ENCODE peak calls at places on chromosomes 2 and 18, in five cellular contexts. N is neuronal stem cell, L is brain microvascular endothelial cell, E is thoracic aorta, J is fibroblast of lung. P is an unnamed sample.
A peak's percentile ranks its signal among the peaks of the same experiment; 100 is the strongest.

GRCh38 chr2:32627441-32627900 is 379 bp upstream of the TTC27 start:
- DNase-seq in N (peak; percentile 29), L (peak; percentile 59), E (no peak), J (peak; percentile 67), P (peak; percentile 65)

GRCh38 chr2:174781996-174782395 is 17.7 kb upstream of the CHRNA1 start:
- DNase-seq in N (no peak), L (no peak), E (no peak), J (no peak), P (no peak)

GRCh38 chr2:10390369-10390801 is 57.7 kb downstream of the ODC1 start:
- DNase-seq in N (no peak), L (no peak), E (no peak), J (no peak), P (no peak)

GRCh38 chr18:50662775-50663383 is 103.0 kb downstream of the MAPK4 start:
- DNase-seq in N (peak; percentile 40), L (no peak), E (no peak), J (no peak), P (peak; percentile 41)

GRCh38 chr2:137829251-137829650 is 135.0 kb upstream of the HNMT start:
- DNase-seq in N (no peak), L (no peak), E (no peak), J (no peak), P (no peak)

GRCh38 chr2:174681983-174682577 is 82.2 kb downstream of the CHRNA1 start:
- DNase-seq in N (peak; percentile 21), L (peak; percentile 26), E (no peak), J (peak; percentile 41), P (peak; percentile 86)

GRCh38 chr18:22557160-22557941 is 139.6 kb upstream of the CTAGE1 start:
- DNase-seq in N (no peak), L (no peak), E (no peak), J (peak; percentile 74), P (no peak)

GRCh38 chr2:42764096-42764495 is at the start of gene OXER1:
- DNase-seq in N (no peak), L (no peak), E (no peak), J (no peak), P (peak; percentile 68)

GRCh38 chr2:232672581-232672980 is 24.6 kb upstream of the GIGYF2 start:
- DNase-seq in N (no peak), L (no peak), E (no peak), J (no peak), P (no peak)

GRCh38 chr18:4252840-4253239 is 202.3 kb downstream of the DLGAP1 start:
- DNase-seq in N (no peak), L (no peak), E (no peak), J (no peak), P (no peak)

GRCh38 chr2:176118606-176119370 is 2.2 kb downstream of the HOXD10 start:
- DNase-seq in N (no peak), L (no peak), E (no peak), J (no peak), P (peak; percentile 87)

GRCh38 chr2:127081826-127082633 is 24.9 kb downstream of the BIN1 start:
- DNase-seq in N (no peak), L (no peak), E (no peak), J (no peak), P (peak; percentile 83)

GRCh38 chr2:31828891-31829290 is 181.9 kb downstream of the MEMO1 start:
- DNase-seq in N (no peak), L (peak; percentile 7), E (no peak), J (peak; percentile 14), P (no peak)

GRCh38 chr2:50401772-50402653 is 629.9 kb downstream of the NRXN1 start:
- DNase-seq in N (peak; percentile 75), L (peak; percentile 68), E (no peak), J (peak; percentile 50), P (peak; percentile 37)

GRCh38 chr2:25677877-25678276 is 4.5 kb upstream of the DTNB start:
- DNase-seq in N (no peak), L (no peak), E (no peak), J (peak; percentile 0), P (no peak)

GRCh38 chr2:240928476-240929363 is 22.6 kb downstream of the CROCC2 start:
- DNase-seq in N (no peak), L (no peak), E (no peak), J (no peak), P (peak; percentile 25)

GRCh38 chr2:129764376-129765325 is 214.8 kb upstream of the RAB6C start:
- DNase-seq in N (no peak), L (no peak), E (no peak), J (no peak), P (peak; percentile 54)

GRCh38 chr2:197152451-197153228 is 157.9 kb downstream of the ANKRD44 start:
- DNase-seq in N (no peak), L (peak; percentile 75), E (no peak), J (peak; percentile 67), P (no peak)

GRCh38 chr18:70431203-70431624 is 142.4 kb downstream of the SOCS6 start:
- DNase-seq in N (no peak), L (no peak), E (no peak), J (peak; percentile 71), P (peak; percentile 22)

GRCh38 chr2:44291281-44292248 is 16.3 kb downstream of the SLC3A1 start:
- DNase-seq in N (no peak), L (peak; percentile 72), E (no peak), J (peak; percentile 95), P (peak; percentile 19)

GRCh38 chr18:77866309-77866708 is 616.7 kb downstream of the GALR1 start:
- DNase-seq in N (no peak), L (no peak), E (no peak), J (no peak), P (peak; percentile 63)

GRCh38 chr18:48750485-48751175 is 200.1 kb downstream of the SMAD7 start:
- DNase-seq in N (no peak), L (no peak), E (no peak), J (peak; percentile 76), P (no peak)

GRCh38 chr2:160269803-160270570 is 69.9 kb upstream of the ITGB6 start:
- DNase-seq in N (peak; percentile 87), L (peak; percentile 87), E (peak; percentile 59), J (peak; percentile 95), P (peak; percentile 91)

GRCh38 chr2:192148620-192149321 is 46.0 kb downstream of the TMEFF2 start:
- DNase-seq in N (no peak), L (peak; percentile 44), E (no peak), J (peak; percentile 91), P (no peak)

GRCh38 chr2:236369606-236370005 is 105.4 kb upstream of the ASB18 start:
- DNase-seq in N (no peak), L (no peak), E (no peak), J (peak; percentile 36), P (no peak)

GRCh38 chr2:226985227-226985946 is 149.5 kb downstream of the RHBDD1 start:
- DNase-seq in N (peak; percentile 57), L (peak; percentile 77), E (no peak), J (peak; percentile 61), P (peak; percentile 41)

GRCh38 chr18:40957533-40958070 is 997.4 kb upstream of the PIK3C3 start:
- DNase-seq in N (no peak), L (no peak), E (no peak), J (no peak), P (peak; percentile 21)

GRCh38 chr2:26614205-26615128 is 26.7 kb downstream of the CIB4 start:
- DNase-seq in N (no peak), L (no peak), E (no peak), J (no peak), P (no peak)

GRCh38 chr2:69449906-69450305 is 12.7 kb upstream of the NFU1 start:
- DNase-seq in N (no peak), L (peak; percentile 28), E (no peak), J (peak; percentile 29), P (no peak)

GRCh38 chr2:21452678-21453077 is 328.9 kb downstream of the TDRD15 start:
- DNase-seq in N (no peak), L (no peak), E (no peak), J (no peak), P (peak; percentile 1)

GRCh38 chr2:237298323-237299118 is 115.4 kb downstream of the COL6A3 start:
- DNase-seq in N (no peak), L (no peak), E (no peak), J (peak; percentile 96), P (no peak)

GRCh38 chr2:62814132-62814531 is 108.6 kb downstream of the EHBP1 start:
- DNase-seq in N (no peak), L (peak; percentile 81), E (no peak), J (peak; percentile 55), P (no peak)

GRCh38 chr2:131026914-131027313 is 66.3 kb downstream of the FAM168B start:
- DNase-seq in N (no peak), L (no peak), E (no peak), J (no peak), P (peak; percentile 6)

GRCh38 chr2:208134928-208135586 is 5.4 kb upstream of the CRYGC start:
- DNase-seq in N (no peak), L (no peak), E (no peak), J (no peak), P (no peak)

DNA sequence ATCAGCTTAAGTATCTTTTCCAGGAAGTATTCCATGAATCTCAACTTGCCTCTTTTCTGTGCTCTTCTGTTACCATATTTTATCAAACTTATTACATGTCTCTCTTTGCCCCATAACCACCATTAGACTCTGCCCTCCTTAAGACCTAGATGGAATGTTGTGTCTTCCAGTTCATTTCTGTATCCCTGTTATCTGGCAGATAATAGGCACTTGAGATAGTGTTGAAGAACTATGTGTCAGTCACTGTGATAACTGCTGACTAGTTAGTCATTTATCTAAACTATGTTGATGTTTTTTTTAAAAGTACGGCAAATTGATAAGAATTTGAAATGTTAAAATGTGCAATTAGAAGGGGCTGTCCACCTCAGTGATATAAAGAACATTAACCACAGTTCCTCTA is 41.8 kb downstream of the GLS start:
- DNase-seq in N (no peak), L (no peak), E (no peak), J (peak; percentile 43), P (no peak)
- H3K36me3 ChIP-seq in N (peaks cover 77% of the 10 kb centered on the region), L (peaks cover 42% of the 10 kb centered on the region), E (peaks cover 23% of the 10 kb centered on the region), J (peaks cover 4% of the 10 kb centered on the region), P (peaks cover 6% of the 10 kb centered on the region)

GRCh38 chr2:219438453-219438852 is 3.8 kb downstream of the SPEG start:
- DNase-seq in N (no peak), L (no peak), E (no peak), J (no peak), P (no peak)
- H3K4me3 ChIP-seq in N (no peak overlapping the region), L (no peak overlapping the region), E (no peak overlapping the region), J (no peak overlapping the region), P (no peak overlapping the region)

GRCh38 chr18:9708882-9709877 is 1.1 kb downstream of the RAB31 start:
- DNase-seq in N (no peak), L (no peak), E (no peak), J (peak; percentile 45), P (peak; percentile 63)
- H3K27me3 ChIP-seq in N (no peaks in the 10 kb centered on the region), L (no peaks in the 10 kb centered on the region), E (no peaks in the 10 kb centered on the region), J (no peaks in the 10 kb centered on the region), P (peaks cover 27% of the 10 kb centered on the region)

GRCh38 chr2:165895974-165896373 is 57.6 kb downstream of the TTC21B start:
- DNase-seq in N (no peak), L (no peak), E (no peak), J (no peak), P (no peak)
- H3K36me3 ChIP-seq in N (peaks cover 90% of the 10 kb centered on the region), L (peaks cover 10% of the 10 kb centered on the region), E (peaks cover 18% of the 10 kb centered on the region), J (peaks cover 2% of the 10 kb centered on the region), P (peaks cover 4% of the 10 kb centered on the region)

GRCh38 chr2:85583667-85584353 is 421 bp upstream of the VAMP5 start:
- DNase-seq in N (no peak), L (no peak), E (no peak), J (no peak), P (peak; percentile 19)
- H3K4me3 ChIP-seq in N (no peak overlapping the region), L (peak overlapping the region; percentile 58), E (peak overlapping the region; percentile 78), J (peak overlapping the region; percentile 10), P (peak overlapping the region; percentile 53)